ENCODE peak calls at places on chromosome 19, in six cellular contexts. J is heart right ventricle, K is testis, S is GM23338, V is pancreas, M is neural progenitor cell. C is an unnamed sample. For H3K36me3, the result is how much of the 10 kb centered on the place peaks cover.

GRCh38 chr19:33201473-33201872 is 7.3 kb downstream of the LRP3 start:
- DNase-seq in M (no peak), V (no peak), S (no peak), K (no peak), J (no peak), C (no peak)

GRCh38 chr19:52653161-52653560 is 15.0 kb upstream of the ZNF83 start:
- DNase-seq in K (no peak), M (no peak), S (no peak), J (no peak), V (no peak), C (no peak)

GRCh38 chr19:45151821-45152503 is 8.8 kb downstream of the NKPD1 start:
- DNase-seq in K (no peak), V (no peak), J (no peak), S (peak), M (peak), C (no peak)

GRCh38 chr19:19463348-19464117 is 51.8 kb downstream of the TSSK6 start:
- DNase-seq in V (peak), S (no peak), J (no peak), K (no peak), M (no peak), C (no peak)

GRCh38 chr19:41265376-41266153 is 1.4 kb downstream of the HNRNPUL1 start:
- DNase-seq in K (peak), S (peak), V (peak), J (no peak), M (peak), C (peak)

GRCh38 chr19:47158879-47159509 is 28.4 kb downstream of the SAE1 start:
- DNase-seq in J (no peak), K (no peak), S (no peak), V (no peak), M (no peak), C (peak)

GRCh38 chr19:32201661-32202060 is 143.7 kb upstream of the ZNF507 start:
- DNase-seq in S (no peak), V (no peak), J (no peak), K (no peak), M (peak), C (no peak)

GRCh38 chr19:7853760-7854107 is 20.5 kb downstream of the PRR36 start:
- DNase-seq in J (no peak), M (no peak), V (no peak), K (no peak), S (no peak), C (no peak)

GRCh38 chr19:55345818-55346724 is 6.4 kb downstream of the KMT5C start:
- DNase-seq in J (peak), S (no peak), M (no peak), V (no peak), K (peak), C (no peak)

GRCh38 chr19:51727349-51727880 is 3.6 kb upstream of the HAS1 start:
- DNase-seq in K (no peak), M (no peak), S (no peak), V (no peak), J (no peak), C (no peak)

GRCh38 chr19:4662812-4663211 is 7.3 kb downstream of the MYDGF start:
- DNase-seq in M (no peak), K (no peak), V (no peak), S (no peak), J (no peak), C (no peak)

GRCh38 chr19:2554856-2555255 is 78.9 kb downstream of the GADD45B start:
- DNase-seq in M (no peak), S (no peak), J (no peak), V (no peak), K (no peak), C (no peak)
- H3K27ac ChIP-seq in M (no peak), S (no peak), J (no peak), V (no peak), K (no peak), C (no peak)

GRCh38 chr19:38358071-38358470 is 16.3 kb upstream of the PSMD8 start:
- DNase-seq in M (no peak), V (no peak), J (no peak), K (no peak), S (no peak), C (no peak)
- H3K4me3 ChIP-seq in M (no peak), V (no peak), J (no peak), K (no peak), S (no peak), C (no peak)

GRCh38 chr19:11230621-11231386 is 8.6 kb upstream of the ANGPTL8 start:
- DNase-seq in S (no peak), J (no peak), V (no peak), K (no peak), M (no peak), C (no peak)

GRCh38 chr19:11236324-11237301 is 2.8 kb upstream of the ANGPTL8 start:
- DNase-seq in J (no peak), K (no peak), M (no peak), S (no peak), V (no peak), C (no peak)

GRCh38 chr19:11233073-11233472 is 6.3 kb upstream of the ANGPTL8 start:
- DNase-seq in K (no peak), J (no peak), M (no peak), V (no peak), S (no peak), C (no peak)

GRCh38 chr19:11234486-11235075 is 4.8 kb upstream of the ANGPTL8 start:
- DNase-seq in V (no peak), M (no peak), K (no peak), S (no peak), J (no peak), C (no peak)

GRCh38 chr19:11232555-11232954 is 6.9 kb upstream of the ANGPTL8 start:
- DNase-seq in V (no peak), K (no peak), J (no peak), S (no peak), M (no peak), C (no peak)
- H3K36me3 ChIP-seq in V (under half), K (under half), J (under half), S (under half), M (under half), C (under half)

GRCh38 chr19:10744848-10745293 is 27.0 kb downstream of the DNM2 start:
- DNase-seq in J (no peak), K (peak), M (no peak), S (no peak), V (no peak), C (no peak)
- H3K27ac ChIP-seq in J (peak), K (peak), M (no peak), S (no peak), V (peak), C (no peak)

DNA sequence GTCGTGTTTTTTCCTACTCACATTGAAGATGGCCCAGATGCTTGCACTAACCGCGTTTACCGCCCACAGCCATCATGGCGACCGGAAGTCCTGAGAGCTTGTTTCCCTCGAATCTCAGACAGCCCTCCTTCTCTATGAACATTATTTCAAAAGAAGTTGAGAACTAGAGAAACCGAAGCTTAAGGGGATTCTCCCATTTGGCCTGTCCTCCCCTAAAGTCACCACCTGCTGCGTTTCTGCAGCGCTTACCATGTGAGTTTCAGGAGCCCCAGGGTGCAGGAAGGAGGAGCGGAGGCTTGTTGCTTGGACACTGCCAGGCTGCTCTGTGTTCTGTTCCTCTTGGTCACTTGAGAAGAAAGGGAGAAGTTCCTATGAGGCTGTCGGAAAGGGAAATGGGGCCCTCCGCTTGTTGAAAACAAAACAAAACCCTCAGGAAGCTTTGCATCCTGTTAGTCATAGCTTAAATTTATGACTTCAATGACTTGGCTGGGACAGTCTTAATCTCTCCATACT is 6.2 kb downstream of the CARD8 start:
- DNase-seq in J (peak), V (peak), S (no peak), M (no peak), K (peak), C (peak)
- H3K4me3 ChIP-seq in J (peak), V (no peak), S (no peak), M (no peak), K (peak), C (peak)

DNA sequence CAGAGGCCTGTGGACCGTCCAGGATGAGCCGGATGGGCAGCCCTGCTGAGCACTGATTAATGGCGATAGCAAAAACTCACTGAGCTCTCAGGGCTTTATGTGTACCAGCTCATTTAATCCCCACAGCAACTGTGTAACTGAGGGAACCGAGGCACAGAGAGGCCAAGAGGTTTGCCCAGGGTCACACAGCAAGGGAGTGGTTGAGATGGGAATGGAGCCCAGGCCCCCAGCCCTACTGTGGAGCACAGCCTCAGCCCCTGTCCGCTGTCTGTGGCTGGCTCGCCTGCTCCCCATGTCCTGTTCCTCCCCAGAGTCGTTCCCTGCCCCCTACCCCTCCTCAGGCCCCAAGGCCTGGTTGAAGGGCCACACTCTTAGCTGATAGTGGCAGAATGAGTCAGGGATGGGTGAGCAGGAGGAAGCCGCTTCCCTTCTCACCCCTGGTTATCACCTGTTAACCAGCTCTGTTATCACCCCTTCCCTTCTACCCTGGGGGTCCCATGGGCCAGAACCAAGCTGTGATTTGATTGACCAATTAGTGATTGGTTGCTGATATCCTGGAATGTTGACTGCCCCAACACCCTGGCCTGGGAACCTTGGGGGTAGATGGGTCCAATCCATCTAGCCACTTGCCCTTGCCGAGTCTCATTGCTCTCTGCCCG is 21.2 kb downstream of the CAPN12 start:
- DNase-seq in S (no peak), M (no peak), K (no peak), J (no peak), V (no peak), C (no peak)
- H3K36me3 ChIP-seq in S (under half), M (under half), K (under half), J (half or more), V (under half), C (half or more)

DNA sequence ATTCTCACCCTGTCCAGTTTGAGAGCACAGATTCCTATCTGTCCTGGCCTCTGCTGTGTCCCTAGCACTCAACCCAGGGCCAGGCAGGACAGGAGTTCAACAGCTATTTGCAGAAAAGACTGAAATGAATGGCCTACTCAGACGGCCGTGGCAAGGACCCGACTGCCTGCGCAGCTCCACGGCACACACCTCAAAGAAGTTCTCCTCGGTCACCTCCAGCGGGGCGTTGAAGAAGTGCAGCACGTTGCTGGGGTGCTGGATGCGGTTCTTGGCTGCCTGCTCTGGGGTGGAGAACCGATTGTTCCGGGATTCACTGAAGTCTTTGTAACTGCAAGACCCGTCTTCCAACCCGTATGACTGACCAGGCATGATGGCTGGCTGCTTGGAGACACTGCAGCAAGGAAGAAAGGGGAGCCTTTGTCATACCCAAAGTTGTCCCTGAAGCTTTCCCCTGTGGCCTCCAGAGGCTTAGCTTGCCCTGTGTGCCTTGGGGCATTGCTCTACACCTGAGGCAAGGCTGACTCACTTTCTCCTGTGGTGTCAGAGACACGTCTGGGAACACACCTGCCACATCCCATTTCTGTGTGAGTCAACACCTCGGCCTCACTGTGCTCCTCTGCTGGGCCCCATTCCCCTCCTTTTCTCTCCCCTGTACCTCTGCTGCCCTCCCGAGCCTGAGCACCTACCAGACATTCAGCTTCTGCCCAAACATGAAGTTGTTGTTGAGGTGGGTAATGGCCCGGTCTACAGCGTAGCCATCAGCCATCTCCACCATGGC is 6.8 kb upstream of the ECH1 start:
- DNase-seq in S (no peak), K (no peak), J (no peak), M (no peak), V (no peak), C (no peak)
- H3K27ac ChIP-seq in S (peak), K (no peak), J (no peak), M (no peak), V (peak), C (no peak)

DNA sequence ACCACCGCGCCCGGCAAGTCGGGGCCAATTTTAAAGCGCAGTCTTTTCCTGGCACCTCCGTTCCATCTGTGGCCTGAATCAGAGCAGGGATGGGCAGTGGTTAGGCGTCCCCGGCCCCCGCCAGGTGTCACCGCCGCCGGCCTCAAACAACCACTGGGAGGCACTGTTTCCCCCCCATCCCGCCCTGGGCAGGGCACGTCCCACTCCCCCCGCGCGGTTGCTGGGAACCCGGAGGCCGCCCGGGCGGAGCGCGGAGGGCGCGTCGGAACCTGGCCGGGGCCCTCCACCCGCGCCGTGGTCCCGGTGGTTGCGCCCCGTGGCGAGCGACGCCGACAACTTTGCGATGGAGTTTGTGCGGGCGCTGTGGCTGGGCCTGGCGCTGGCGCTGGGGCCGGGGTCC is at the start of gene GRIN3B:
- DNase-seq in V (no peak), K (peak), J (peak), S (peak), M (peak), C (peak)
- H3K4me3 ChIP-seq in V (no peak), K (no peak), J (peak), S (peak), M (peak), C (no peak)

DNA sequence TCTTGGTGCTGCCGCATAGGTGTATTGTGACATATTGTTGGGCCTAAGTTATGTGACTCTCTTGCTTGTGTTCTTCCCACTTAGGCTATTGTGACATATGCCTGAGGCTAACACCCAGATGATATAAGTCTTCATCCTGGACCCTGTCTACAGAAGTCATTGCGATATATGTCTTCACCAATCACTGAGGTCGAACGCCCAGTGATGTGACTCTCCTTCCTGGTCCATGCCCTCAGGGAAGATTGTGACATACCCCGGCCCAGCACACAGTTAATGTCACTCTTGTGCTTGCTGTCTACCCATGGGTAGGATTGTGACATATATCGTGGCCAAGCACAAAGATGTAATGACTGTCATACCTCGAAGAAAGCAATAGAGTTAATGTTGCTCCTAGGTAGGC is 16.9 kb upstream of the ZNF730 start:
- DNase-seq in S (no peak), V (no peak), J (no peak), M (no peak), K (no peak), C (no peak)
- H3K36me3 ChIP-seq in S (half or more), V (under half), J (under half), M (under half), K (under half), C (under half)